ENCODE peak calls at places on chromosomes 2 and 18, in seven cellular contexts. H is hepatocyte; M is A549; N is ovary; K is CD8-positive, alpha-beta memory T cell; L is DND-41; Y is IMR-90. B is an unnamed sample.

GRCh38 chr2:230512955-230513748 is 97.2 kb downstream of the SP100 start:
- DNase-seq in M (peak; percentile 7), N (no peak), L (no peak), H (peak; percentile 41), Y (no peak), K (no peak), B (no peak)

GRCh38 chr18:9613550-9614400 is 584 bp downstream of the PPP4R1 start:
- DNase-seq in H (peak; percentile 84), M (no peak), N (peak; percentile 72), L (peak; percentile 61), Y (peak; percentile 27), K (peak; percentile 34), B (peak; percentile 32)

GRCh38 chr2:156112323-156112722 is 220.2 kb downstream of the NR4A2 start:
- DNase-seq in L (no peak), H (no peak), K (no peak), N (no peak), M (no peak), Y (no peak), B (no peak)

GRCh38 chr2:16852651-16853050 is 187.0 kb upstream of the CYRIA start:
- DNase-seq in Y (no peak), L (no peak), K (no peak), H (no peak), N (no peak), M (no peak), B (no peak)

GRCh38 chr2:132448771-132449170 is 32.2 kb downstream of the GPR39 start:
- DNase-seq in M (no peak), K (no peak), L (no peak), Y (peak; percentile 55), H (peak; percentile 27), N (no peak), B (no peak)

GRCh38 chr18:79553696-79554095 is 125.9 kb upstream of the CTDP1 start:
- DNase-seq in L (no peak), N (no peak), Y (no peak), K (no peak), H (no peak), M (no peak), B (no peak)

GRCh38 chr2:161905389-161906046 is 168.5 kb downstream of the DPP4 start:
- DNase-seq in N (no peak), M (no peak), Y (no peak), K (no peak), L (no peak), H (peak; percentile 27), B (no peak)

GRCh38 chr2:120765031-120765910 is 29.6 kb downstream of the GLI2 start:
- DNase-seq in H (no peak), K (no peak), Y (peak; percentile 48), L (no peak), N (peak; percentile 82), M (no peak), B (no peak)

GRCh38 chr2:216318470-216318869 is 53.8 kb downstream of the MARCHF4 start:
- DNase-seq in L (no peak), Y (no peak), M (no peak), H (no peak), K (no peak), N (no peak), B (no peak)

GRCh38 chr2:15222856-15223255 is 338.3 kb downstream of the NBAS start:
- DNase-seq in H (no peak), L (no peak), Y (no peak), N (no peak), K (no peak), M (no peak), B (no peak)

GRCh38 chr2:9207641-9208301 is 1.2 kb downstream of the ASAP2 start:
- DNase-seq in L (no peak), M (peak; percentile 57), N (peak; percentile 43), H (peak; percentile 57), K (no peak), Y (no peak), B (no peak)

GRCh38 chr2:230472619-230473018 is 56.6 kb downstream of the SP100 start:
- DNase-seq in M (no peak), H (peak; percentile 6), N (no peak), Y (peak; percentile 59), L (no peak), K (no peak), B (no peak)

GRCh38 chr2:110126086-110126773 is 10.6 kb upstream of the MALL start:
- DNase-seq in L (no peak), N (no peak), M (no peak), K (no peak), H (no peak), Y (peak; percentile 24), B (no peak)

GRCh38 chr2:23289671-23290070 is 95.3 kb upstream of the KLHL29 start:
- DNase-seq in K (no peak), N (no peak), H (no peak), M (no peak), L (no peak), Y (no peak), B (no peak)

GRCh38 chr18:42310956-42311355 is 355.9 kb downstream of the PIK3C3 start:
- DNase-seq in Y (no peak), N (no peak), H (no peak), K (no peak), M (no peak), L (no peak), B (no peak)

GRCh38 chr2:222038086-222038802 is 260.6 kb downstream of the PAX3 start:
- DNase-seq in Y (peak; percentile 13), L (no peak), K (no peak), M (no peak), H (no peak), N (no peak), B (no peak)

GRCh38 chr2:143426296-143426695 is 297.1 kb downstream of the ARHGAP15 start:
- DNase-seq in K (no peak), M (no peak), L (no peak), Y (peak; percentile 95), N (no peak), H (no peak), B (no peak)

GRCh38 chr2:64594563-64594989 is 59.1 kb downstream of the SERTAD2 start:
- DNase-seq in K (no peak), Y (peak; percentile 76), M (no peak), N (no peak), L (no peak), H (no peak), B (no peak)

GRCh38 chr18:13452448-13452811 is 233.9 kb downstream of the LDLRAD4 start:
- DNase-seq in M (peak; percentile 10), L (peak; percentile 5), K (no peak), Y (peak; percentile 14), H (peak; percentile 72), N (no peak), B (no peak)
- H3K27ac ChIP-seq in M (peak overlapping the region; percentile 75), L (peak overlapping the region; percentile 63), K (no peak overlapping the region), Y (no peak overlapping the region), H (no peak overlapping the region), N (no peak overlapping the region), B (no peak overlapping the region)

DNA sequence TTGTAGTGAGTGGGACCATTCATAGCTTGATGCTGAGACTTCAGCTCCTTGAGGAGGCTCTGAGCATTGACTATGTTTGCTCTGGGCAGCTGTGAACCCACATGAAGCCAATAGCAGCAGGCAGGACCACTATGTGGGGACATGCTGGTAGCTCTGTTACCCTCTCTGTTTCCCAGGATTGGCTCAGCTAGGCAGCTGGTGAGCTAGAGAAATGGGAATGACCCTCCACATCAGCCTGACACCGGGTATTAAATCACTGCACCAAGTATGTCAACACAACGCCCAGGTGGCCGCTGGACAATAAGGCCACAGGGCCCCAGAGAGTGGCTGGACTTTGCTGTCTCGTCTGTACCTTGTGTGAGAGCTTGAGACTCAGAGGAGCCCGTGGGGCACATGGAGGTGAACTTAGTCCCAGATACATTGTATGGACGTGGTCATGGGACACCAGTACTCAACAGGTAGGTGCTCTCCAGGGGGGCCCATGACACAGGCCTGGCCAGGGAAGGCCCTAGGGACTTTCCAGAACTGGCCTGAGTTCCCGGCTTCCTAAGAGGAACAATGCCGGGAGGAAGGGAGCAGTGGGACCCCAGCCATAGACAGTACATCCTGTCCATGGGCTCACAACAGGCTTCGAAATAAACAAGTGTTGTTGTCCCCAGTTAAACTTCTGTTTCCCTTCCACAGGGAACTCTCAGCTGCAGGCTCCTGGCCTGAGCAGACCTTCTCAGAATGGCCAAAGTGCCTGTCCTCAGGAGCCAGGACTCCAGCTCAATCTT is 35.2 kb downstream of the HS1BP3 start:
- DNase-seq in H (peak; percentile 60), L (no peak), Y (no peak), M (no peak), K (no peak), N (peak; percentile 34), B (no peak)
- H3K4me1 ChIP-seq in H (peaks cover 43% of the 10 kb centered on the region), L (no peaks in the 10 kb centered on the region), Y (peaks cover 33% of the 10 kb centered on the region), M (peaks cover 26% of the 10 kb centered on the region), K (no peaks in the 10 kb centered on the region), N (peaks cover 49% of the 10 kb centered on the region), B (no peaks in the 10 kb centered on the region)

GRCh38 chr2:2740238-2740775 is 409.2 kb upstream of the MYT1L start:
- DNase-seq in K (no peak), Y (no peak), M (no peak), H (no peak), L (no peak), N (no peak), B (no peak)

GRCh38 chr2:2743164-2743571 is 412.1 kb upstream of the MYT1L start:
- DNase-seq in K (no peak), L (no peak), Y (peak; percentile 1), H (peak; percentile 43), M (no peak), N (peak; percentile 28), B (no peak)

GRCh38 chr2:2738276-2738675 is 407.2 kb upstream of the MYT1L start:
- DNase-seq in N (no peak), M (no peak), Y (no peak), L (no peak), H (no peak), K (no peak), B (no peak)

GRCh38 chr2:2742745-2743144 is 411.7 kb upstream of the MYT1L start:
- DNase-seq in L (no peak), Y (no peak), H (no peak), N (no peak), K (no peak), M (no peak), B (no peak)

DNA sequence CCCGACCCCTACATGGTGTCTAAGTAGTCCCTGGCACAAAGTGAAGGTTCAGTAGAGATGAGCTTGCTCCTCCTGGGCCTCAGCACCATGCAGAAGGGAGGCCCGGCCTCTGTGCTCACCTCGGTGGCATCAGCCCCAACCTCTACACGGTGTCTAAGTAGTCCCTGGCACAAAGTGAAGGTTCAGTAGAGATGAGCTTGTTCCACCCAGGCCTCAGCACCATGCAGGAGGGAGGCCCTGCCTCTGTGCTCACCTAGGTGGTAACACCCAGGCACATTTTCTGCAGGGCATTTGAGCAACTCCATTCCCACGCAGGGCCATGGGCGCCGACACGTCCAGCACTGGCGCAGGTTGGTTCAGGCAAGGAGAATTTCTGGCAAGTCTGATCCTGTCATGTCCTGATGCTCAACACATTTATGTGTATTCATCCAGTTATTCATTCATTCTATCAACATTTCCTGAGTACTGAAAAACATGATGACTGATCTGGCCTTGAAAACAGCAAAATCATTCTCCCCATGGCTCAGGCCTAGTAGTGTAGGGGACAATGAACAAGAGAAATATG is 408.2 kb upstream of the MYT1L start:
- DNase-seq in H (no peak), M (no peak), Y (no peak), L (no peak), K (no peak), N (no peak), B (no peak)
- H3K27ac ChIP-seq in H (no peak overlapping the region), M (no peak overlapping the region), Y (no peak overlapping the region), L (no peak overlapping the region), K (no peak overlapping the region), N (no peak overlapping the region), B (no peak overlapping the region)

GRCh38 chr2:86189782-86190416 is 5.4 kb downstream of the IMMT start:
- DNase-seq in Y (no peak), M (no peak), K (no peak), H (no peak), L (no peak), N (no peak), B (no peak)

GRCh38 chr2:86186431-86186830 is 8.8 kb downstream of the IMMT start:
- DNase-seq in H (no peak), K (no peak), L (no peak), Y (no peak), M (no peak), N (no peak), B (no peak)

GRCh38 chr2:86185517-86186212 is 9.6 kb downstream of the IMMT start:
- DNase-seq in N (no peak), H (no peak), K (no peak), L (no peak), M (no peak), Y (no peak), B (no peak)
- H3K4me1 ChIP-seq in N (peaks cover 8% of the 10 kb centered on the region), H (no peaks in the 10 kb centered on the region), K (peaks cover 65% of the 10 kb centered on the region), L (peaks cover 53% of the 10 kb centered on the region), M (peaks cover 27% of the 10 kb centered on the region), Y (no peaks in the 10 kb centered on the region), B (peaks cover 44% of the 10 kb centered on the region)